ENCODE peak calls at places on chromosomes 6 and 20, in nine cellular contexts. One of them, this sample, is unnamed. For H3K9me3, the result is how much of the 10 kb centered on the place peaks cover.

GRCh38 chr6:133609404-133610270 is 279.3 kb upstream of the TCF21 start:
- DNase-seq in tibial nerve: no peak
- DNase-seq in MG63: peak
- DNase-seq in IMR-90: peak
- DNase-seq in CD4-positive, CD25-positive, alpha-beta regulatory T cell: no peak
- DNase-seq in mucosa of descending colon: no peak
- DNase-seq in ascending aorta: no peak
- DNase-seq in adrenal gland: no peak
- DNase-seq in ovary: no peak
- DNase-seq in this sample: no peak

GRCh38 chr6:33414592-33415271 is 3.2 kb downstream of the CUTA start:
- DNase-seq in tibial nerve: no peak
- DNase-seq in mucosa of descending colon: peak
- DNase-seq in ascending aorta: no peak
- DNase-seq in MG63: no peak
- DNase-seq in adrenal gland: no peak
- DNase-seq in ovary: no peak
- DNase-seq in CD4-positive, CD25-positive, alpha-beta regulatory T cell: no peak
- DNase-seq in IMR-90: no peak
- DNase-seq in this sample: no peak

GRCh38 chr20:32251470-32251869 is 26.0 kb upstream of the KIF3B start:
- DNase-seq in ascending aorta: no peak
- DNase-seq in tibial nerve: no peak
- DNase-seq in IMR-90: no peak
- DNase-seq in CD4-positive, CD25-positive, alpha-beta regulatory T cell: no peak
- DNase-seq in ovary: no peak
- DNase-seq in mucosa of descending colon: no peak
- DNase-seq in MG63: no peak
- DNase-seq in adrenal gland: no peak
- DNase-seq in this sample: no peak

GRCh38 chr20:58271596-58272460 is 37.7 kb upstream of the RAB22A start:
- DNase-seq in mucosa of descending colon: no peak
- DNase-seq in ascending aorta: no peak
- DNase-seq in tibial nerve: no peak
- DNase-seq in CD4-positive, CD25-positive, alpha-beta regulatory T cell: peak
- DNase-seq in IMR-90: peak
- DNase-seq in MG63: peak
- DNase-seq in adrenal gland: no peak
- DNase-seq in ovary: no peak
- DNase-seq in this sample: no peak

GRCh38 chr20:62327726-62328495 is 25.1 kb downstream of the ADRM1 start:
- DNase-seq in MG63: no peak
- DNase-seq in CD4-positive, CD25-positive, alpha-beta regulatory T cell: no peak
- DNase-seq in tibial nerve: no peak
- DNase-seq in ovary: no peak
- DNase-seq in adrenal gland: no peak
- DNase-seq in IMR-90: no peak
- DNase-seq in mucosa of descending colon: no peak
- DNase-seq in ascending aorta: no peak
- DNase-seq in this sample: no peak

GRCh38 chr6:76574746-76575145 is 502.3 kb upstream of the IMPG1 start:
- DNase-seq in ovary: no peak
- DNase-seq in adrenal gland: no peak
- DNase-seq in tibial nerve: no peak
- DNase-seq in mucosa of descending colon: no peak
- DNase-seq in CD4-positive, CD25-positive, alpha-beta regulatory T cell: no peak
- DNase-seq in IMR-90: no peak
- DNase-seq in MG63: no peak
- DNase-seq in ascending aorta: no peak
- DNase-seq in this sample: no peak

GRCh38 chr6:1285589-1286340 is 26.1 kb upstream of the FOXQ1 start:
- DNase-seq in CD4-positive, CD25-positive, alpha-beta regulatory T cell: no peak
- DNase-seq in tibial nerve: no peak
- DNase-seq in mucosa of descending colon: no peak
- DNase-seq in MG63: peak
- DNase-seq in IMR-90: peak
- DNase-seq in ascending aorta: no peak
- DNase-seq in ovary: no peak
- DNase-seq in adrenal gland: peak
- DNase-seq in this sample: no peak

GRCh38 chr6:41640436-41640835 is 2.2 kb downstream of the MDFI start:
- DNase-seq in CD4-positive, CD25-positive, alpha-beta regulatory T cell: no peak
- DNase-seq in IMR-90: no peak
- DNase-seq in ascending aorta: no peak
- DNase-seq in ovary: no peak
- DNase-seq in adrenal gland: no peak
- DNase-seq in MG63: no peak
- DNase-seq in mucosa of descending colon: no peak
- DNase-seq in tibial nerve: no peak
- DNase-seq in this sample: no peak

GRCh38 chr6:126180585-126180984 is 159.3 kb upstream of the CENPW start:
- DNase-seq in ascending aorta: no peak
- DNase-seq in ovary: no peak
- DNase-seq in MG63: peak
- DNase-seq in mucosa of descending colon: no peak
- DNase-seq in IMR-90: peak
- DNase-seq in adrenal gland: no peak
- DNase-seq in tibial nerve: no peak
- DNase-seq in CD4-positive, CD25-positive, alpha-beta regulatory T cell: peak
- DNase-seq in this sample: no peak

GRCh38 chr6:117167520-117168271 is 97.7 kb upstream of the VGLL2 start:
- DNase-seq in mucosa of descending colon: no peak
- DNase-seq in ovary: no peak
- DNase-seq in tibial nerve: no peak
- DNase-seq in MG63: peak
- DNase-seq in CD4-positive, CD25-positive, alpha-beta regulatory T cell: no peak
- DNase-seq in IMR-90: peak
- DNase-seq in ascending aorta: no peak
- DNase-seq in adrenal gland: no peak
- DNase-seq in this sample: no peak

GRCh38 chr6:46323312-46323965 is 152.7 kb upstream of the ENPP5 start:
- DNase-seq in adrenal gland: peak
- DNase-seq in ovary: no peak
- DNase-seq in IMR-90: peak
- DNase-seq in CD4-positive, CD25-positive, alpha-beta regulatory T cell: peak
- DNase-seq in tibial nerve: no peak
- DNase-seq in ascending aorta: no peak
- DNase-seq in MG63: peak
- DNase-seq in mucosa of descending colon: no peak
- DNase-seq in this sample: no peak

GRCh38 chr6:104943781-104944180 is 13.1 kb upstream of the LIN28B start:
- DNase-seq in CD4-positive, CD25-positive, alpha-beta regulatory T cell: no peak
- DNase-seq in tibial nerve: no peak
- DNase-seq in ovary: no peak
- DNase-seq in MG63: peak
- DNase-seq in ascending aorta: no peak
- DNase-seq in mucosa of descending colon: no peak
- DNase-seq in IMR-90: peak
- DNase-seq in adrenal gland: no peak
- DNase-seq in this sample: no peak

GRCh38 chr6:160010067-160010466 is 41.2 kb downstream of the IGF2R start:
- DNase-seq in CD4-positive, CD25-positive, alpha-beta regulatory T cell: no peak
- DNase-seq in adrenal gland: no peak
- DNase-seq in IMR-90: peak
- DNase-seq in mucosa of descending colon: peak
- DNase-seq in ascending aorta: no peak
- DNase-seq in ovary: peak
- DNase-seq in MG63: no peak
- DNase-seq in tibial nerve: peak
- DNase-seq in this sample: no peak

GRCh38 chr6:69848552-69848951 is 17.8 kb upstream of the COL19A1 start:
- DNase-seq in IMR-90: no peak
- DNase-seq in CD4-positive, CD25-positive, alpha-beta regulatory T cell: no peak
- DNase-seq in adrenal gland: no peak
- DNase-seq in ascending aorta: no peak
- DNase-seq in mucosa of descending colon: no peak
- DNase-seq in MG63: no peak
- DNase-seq in ovary: no peak
- DNase-seq in tibial nerve: no peak
- DNase-seq in this sample: no peak

GRCh38 chr20:8400461-8400860 is 268.4 kb downstream of the PLCB1 start:
- DNase-seq in adrenal gland: no peak
- DNase-seq in mucosa of descending colon: no peak
- DNase-seq in ascending aorta: no peak
- DNase-seq in CD4-positive, CD25-positive, alpha-beta regulatory T cell: no peak
- DNase-seq in ovary: no peak
- DNase-seq in tibial nerve: no peak
- DNase-seq in IMR-90: no peak
- DNase-seq in MG63: no peak
- DNase-seq in this sample: no peak

DNA sequence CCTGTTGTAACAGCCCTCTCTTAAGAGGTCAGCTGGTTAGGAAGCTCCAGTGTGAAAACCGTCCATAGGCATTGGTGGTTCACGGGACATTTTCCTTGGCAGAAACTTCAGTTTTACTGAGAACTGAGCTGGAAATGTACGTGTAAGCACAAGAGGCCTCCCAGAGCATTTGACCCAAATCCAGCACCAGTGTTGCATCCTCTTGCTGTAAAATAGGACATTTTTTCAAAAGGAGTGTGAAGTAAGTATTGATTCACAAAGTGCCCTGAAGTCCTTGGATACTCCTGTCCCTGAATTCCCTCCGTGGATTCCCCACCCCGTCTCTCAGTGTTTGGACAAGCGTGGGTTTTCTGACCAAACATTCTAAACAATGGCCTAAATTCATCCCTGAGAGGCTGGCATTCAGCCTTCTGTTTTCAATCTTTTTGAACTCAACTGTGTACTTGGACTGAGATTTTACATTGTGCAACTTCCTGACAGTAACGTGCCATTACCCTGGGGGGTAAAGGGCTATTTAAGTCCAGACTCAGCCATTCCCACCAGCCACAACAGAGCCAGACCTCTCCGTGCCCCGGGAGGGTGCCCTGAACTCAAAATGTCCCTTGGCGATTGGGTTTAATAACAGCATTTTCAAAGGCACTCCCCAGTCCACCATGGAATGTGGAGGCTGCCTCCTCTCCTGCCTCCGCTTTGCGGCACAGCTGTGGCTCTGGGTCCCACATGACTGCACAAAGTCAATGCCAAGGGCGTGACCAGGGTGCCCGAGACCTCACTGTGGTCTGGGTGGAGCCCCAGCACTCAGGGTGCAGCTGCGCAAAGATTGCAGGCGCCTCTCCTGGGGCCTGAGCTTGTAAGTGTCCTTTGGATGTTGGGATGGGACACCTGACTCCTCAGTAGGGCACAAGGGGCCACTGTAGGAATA is 92.7 kb upstream of the AFDN start:
- DNase-seq in ascending aorta: no peak
- DNase-seq in tibial nerve: no peak
- DNase-seq in ovary: peak
- DNase-seq in CD4-positive, CD25-positive, alpha-beta regulatory T cell: peak
- DNase-seq in IMR-90: no peak
- DNase-seq in adrenal gland: peak
- DNase-seq in MG63: peak
- DNase-seq in mucosa of descending colon: no peak
- DNase-seq in this sample: no peak
- H3K9me3 ChIP-seq in ascending aorta: under half
- H3K9me3 ChIP-seq in tibial nerve: under half
- H3K9me3 ChIP-seq in ovary: under half
- H3K9me3 ChIP-seq in CD4-positive, CD25-positive, alpha-beta regulatory T cell: under half
- H3K9me3 ChIP-seq in IMR-90: half or more
- H3K9me3 ChIP-seq in adrenal gland: under half
- H3K9me3 ChIP-seq in MG63: under half
- H3K9me3 ChIP-seq in mucosa of descending colon: under half
- H3K9me3 ChIP-seq in this sample: under half

GRCh38 chr6:168501561-168501960 is 60.6 kb downstream of the SMOC2 start:
- DNase-seq in CD4-positive, CD25-positive, alpha-beta regulatory T cell: no peak
- DNase-seq in adrenal gland: no peak
- DNase-seq in tibial nerve: no peak
- DNase-seq in MG63: no peak
- DNase-seq in ovary: no peak
- DNase-seq in mucosa of descending colon: no peak
- DNase-seq in ascending aorta: no peak
- DNase-seq in IMR-90: no peak
- DNase-seq in this sample: no peak

GRCh38 chr6:168500519-168500918 is 59.5 kb downstream of the SMOC2 start:
- DNase-seq in IMR-90: no peak
- DNase-seq in tibial nerve: no peak
- DNase-seq in MG63: no peak
- DNase-seq in mucosa of descending colon: no peak
- DNase-seq in ascending aorta: no peak
- DNase-seq in adrenal gland: no peak
- DNase-seq in CD4-positive, CD25-positive, alpha-beta regulatory T cell: no peak
- DNase-seq in ovary: no peak
- DNase-seq in this sample: no peak

GRCh38 chr6:168497381-168497780 is 56.4 kb downstream of the SMOC2 start:
- DNase-seq in adrenal gland: no peak
- DNase-seq in ovary: no peak
- DNase-seq in IMR-90: no peak
- DNase-seq in mucosa of descending colon: no peak
- DNase-seq in CD4-positive, CD25-positive, alpha-beta regulatory T cell: no peak
- DNase-seq in MG63: no peak
- DNase-seq in tibial nerve: no peak
- DNase-seq in ascending aorta: no peak
- DNase-seq in this sample: no peak

GRCh38 chr6:168496932-168497331 is 55.9 kb downstream of the SMOC2 start:
- DNase-seq in tibial nerve: no peak
- DNase-seq in IMR-90: no peak
- DNase-seq in mucosa of descending colon: no peak
- DNase-seq in ascending aorta: no peak
- DNase-seq in adrenal gland: no peak
- DNase-seq in MG63: no peak
- DNase-seq in ovary: no peak
- DNase-seq in CD4-positive, CD25-positive, alpha-beta regulatory T cell: no peak
- DNase-seq in this sample: no peak

GRCh38 chr6:168499045-168499650 is 58.2 kb downstream of the SMOC2 start:
- DNase-seq in IMR-90: no peak
- DNase-seq in CD4-positive, CD25-positive, alpha-beta regulatory T cell: no peak
- DNase-seq in adrenal gland: no peak
- DNase-seq in MG63: no peak
- DNase-seq in tibial nerve: no peak
- DNase-seq in ascending aorta: no peak
- DNase-seq in mucosa of descending colon: no peak
- DNase-seq in ovary: no peak
- DNase-seq in this sample: no peak
- H3K9me3 ChIP-seq in IMR-90: half or more
- H3K9me3 ChIP-seq in CD4-positive, CD25-positive, alpha-beta regulatory T cell: under half
- H3K9me3 ChIP-seq in adrenal gland: under half
- H3K9me3 ChIP-seq in MG63: under half
- H3K9me3 ChIP-seq in tibial nerve: under half
- H3K9me3 ChIP-seq in ascending aorta: under half
- H3K9me3 ChIP-seq in mucosa of descending colon: under half
- H3K9me3 ChIP-seq in ovary: under half
- H3K9me3 ChIP-seq in this sample: under half

GRCh38 chr6:148769304-148769968 is 22.6 kb downstream of the UST start:
- DNase-seq in ascending aorta: no peak
- DNase-seq in mucosa of descending colon: no peak
- DNase-seq in MG63: no peak
- DNase-seq in ovary: no peak
- DNase-seq in tibial nerve: no peak
- DNase-seq in adrenal gland: no peak
- DNase-seq in IMR-90: no peak
- DNase-seq in CD4-positive, CD25-positive, alpha-beta regulatory T cell: no peak
- DNase-seq in this sample: no peak
- H3K9me3 ChIP-seq in ascending aorta: under half
- H3K9me3 ChIP-seq in mucosa of descending colon: under half
- H3K9me3 ChIP-seq in MG63: under half
- H3K9me3 ChIP-seq in ovary: under half
- H3K9me3 ChIP-seq in tibial nerve: under half
- H3K9me3 ChIP-seq in adrenal gland: under half
- H3K9me3 ChIP-seq in IMR-90: under half
- H3K9me3 ChIP-seq in CD4-positive, CD25-positive, alpha-beta regulatory T cell: under half
- H3K9me3 ChIP-seq in this sample: under half

GRCh38 chr6:162271922-162272321 is 455.6 kb downstream of the PRKN start:
- DNase-seq in mucosa of descending colon: no peak
- DNase-seq in tibial nerve: no peak
- DNase-seq in IMR-90: no peak
- DNase-seq in MG63: no peak
- DNase-seq in ascending aorta: no peak
- DNase-seq in ovary: no peak
- DNase-seq in CD4-positive, CD25-positive, alpha-beta regulatory T cell: no peak
- DNase-seq in adrenal gland: no peak
- DNase-seq in this sample: no peak

GRCh38 chr6:162273986-162274385 is 453.6 kb downstream of the PRKN start:
- DNase-seq in CD4-positive, CD25-positive, alpha-beta regulatory T cell: no peak
- DNase-seq in ovary: no peak
- DNase-seq in tibial nerve: no peak
- DNase-seq in ascending aorta: no peak
- DNase-seq in mucosa of descending colon: no peak
- DNase-seq in MG63: no peak
- DNase-seq in adrenal gland: no peak
- DNase-seq in IMR-90: no peak
- DNase-seq in this sample: no peak
- H3K9me3 ChIP-seq in CD4-positive, CD25-positive, alpha-beta regulatory T cell: under half
- H3K9me3 ChIP-seq in ovary: under half
- H3K9me3 ChIP-seq in tibial nerve: under half
- H3K9me3 ChIP-seq in ascending aorta: under half
- H3K9me3 ChIP-seq in mucosa of descending colon: under half
- H3K9me3 ChIP-seq in MG63: under half
- H3K9me3 ChIP-seq in adrenal gland: under half
- H3K9me3 ChIP-seq in IMR-90: under half
- H3K9me3 ChIP-seq in this sample: under half

This sample was measured in T-helper 17 cell.